ENCODE peak calls at places on chromosomes 11 and 22, in seven cellular contexts. O is WERI-Rb-1, P is GM23338, M is GM23248, R is IMR-90, Y is upper lobe of right lung, G is neuronal stem cell. D is an unnamed sample. For H3K27me3 and H3K36me3, the result is how much of the 10 kb centered on the place peaks cover.

GRCh38 chr11:223026-223789 is 12.9 kb downstream of the SIRT3 start:
- DNase-seq in P (no peak), Y (no peak), G (no peak), O (no peak), R (peak), M (no peak), D (no peak)

GRCh38 chr22:17120281-17120680 is 879 bp downstream of the TMEM121B start:
- DNase-seq in O (no peak), P (peak), G (peak), Y (peak), M (peak), R (peak), D (peak)

GRCh38 chr11:933002-933820 is 7.5 kb downstream of the AP2A2 start:
- DNase-seq in O (no peak), M (peak), R (no peak), G (no peak), P (no peak), Y (no peak), D (peak)

GRCh38 chr11:1705121-1706052 is 8.4 kb downstream of the KRTAP5-6 start:
- DNase-seq in Y (no peak), G (no peak), P (no peak), M (no peak), R (no peak), O (no peak), D (no peak)

GRCh38 chr22:37560682-37561208 is 465 bp downstream of the CDC42EP1 start:
- DNase-seq in G (no peak), Y (peak), O (no peak), M (peak), R (peak), P (peak), D (peak)

GRCh38 chr11:111986589-111986988 is 38.6 kb upstream of the DLAT start:
- DNase-seq in O (no peak), P (no peak), G (no peak), R (no peak), Y (no peak), M (no peak), D (no peak)

GRCh38 chr11:85886089-85887056 is 31.2 kb downstream of the CCDC83 start:
- DNase-seq in Y (no peak), P (no peak), R (peak), M (peak), G (no peak), O (no peak), D (no peak)

GRCh38 chr11:115222218-115222862 is 281.9 kb downstream of the CADM1 start:
- DNase-seq in Y (no peak), R (peak), G (no peak), P (peak), M (peak), O (no peak), D (no peak)

GRCh38 chr11:100855466-100856067 is 168.5 kb downstream of the ARHGAP42 start:
- DNase-seq in P (peak), G (no peak), R (peak), O (no peak), M (peak), Y (no peak), D (no peak)

GRCh38 chr11:67381244-67381972 is 8.0 kb upstream of the CLCF1 start:
- DNase-seq in P (no peak), M (no peak), Y (no peak), O (no peak), G (no peak), R (no peak), D (no peak)

GRCh38 chr11:119377112-119377901 is 4.2 kb downstream of the USP2 start:
- DNase-seq in M (no peak), O (no peak), G (no peak), Y (peak), P (no peak), R (no peak), D (peak)

GRCh38 chr11:31499576-31500178 is 9.7 kb downstream of the IMMP1L start:
- DNase-seq in G (no peak), M (no peak), Y (no peak), R (peak), O (no peak), P (no peak), D (no peak)

GRCh38 chr11:78039919-78040671 is 17.0 kb upstream of the KCTD14 start:
- DNase-seq in G (no peak), M (peak), O (no peak), Y (peak), R (peak), P (no peak), D (no peak)

GRCh38 chr11:102733232-102733875 is 8.6 kb upstream of the MMP8 start:
- DNase-seq in Y (peak), P (peak), R (peak), G (peak), O (peak), M (peak), D (peak)

GRCh38 chr11:116224154-116224888 is 548.5 kb downstream of the BUD13 start:
- DNase-seq in R (peak), G (peak), P (peak), M (peak), O (peak), Y (no peak), D (peak)

GRCh38 chr11:68889948-68890446 is 13.6 kb downstream of the MRPL21 start:
- DNase-seq in G (no peak), Y (no peak), O (peak), P (peak), M (peak), R (peak), D (peak)

GRCh38 chr11:90250970-90251369 is 28.1 kb upstream of the CHORDC1 start:
- DNase-seq in O (no peak), P (no peak), G (no peak), R (no peak), Y (no peak), M (peak), D (no peak)

GRCh38 chr11:90254065-90254464 is 31.2 kb upstream of the CHORDC1 start:
- DNase-seq in Y (no peak), O (no peak), R (no peak), G (no peak), P (no peak), M (no peak), D (no peak)

GRCh38 chr11:90256404-90257157 is 33.7 kb upstream of the CHORDC1 start:
- DNase-seq in O (no peak), R (no peak), G (no peak), P (no peak), Y (no peak), M (no peak), D (no peak)

GRCh38 chr11:90252053-90252452 is 29.2 kb upstream of the CHORDC1 start:
- DNase-seq in O (no peak), R (no peak), G (no peak), P (no peak), Y (no peak), M (no peak), D (no peak)

DNA sequence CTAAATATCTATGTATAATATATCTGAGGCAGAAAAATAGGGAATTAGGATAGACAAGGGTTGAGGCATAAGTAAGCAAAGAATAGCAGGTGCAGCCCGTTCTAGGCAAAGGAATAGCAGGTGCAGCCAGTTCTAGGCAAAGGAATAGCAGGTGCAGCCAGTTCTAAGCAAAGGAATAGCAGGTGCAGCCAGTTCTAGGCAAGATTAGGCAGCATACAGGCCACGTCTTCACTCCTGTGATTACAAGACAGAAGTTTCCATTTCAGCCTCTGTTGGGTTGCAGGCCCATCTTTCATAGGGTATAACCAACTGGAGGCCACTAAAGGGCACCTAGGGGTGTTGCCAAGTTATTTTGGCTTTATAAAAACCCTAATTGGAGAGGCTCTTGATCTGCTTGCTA is 28.8 kb upstream of the CHORDC1 start:
- DNase-seq in R (no peak), Y (no peak), G (no peak), P (no peak), M (no peak), O (no peak), D (no peak)
- H3K4me3 ChIP-seq in R (no peak), Y (no peak), G (no peak), P (no peak), M (no peak), O (no peak), D (no peak)

GRCh38 chr11:64717268-64717578 is 5.8 kb downstream of the NRXN2 start:
- DNase-seq in G (no peak), P (no peak), M (no peak), O (no peak), Y (peak), R (no peak), D (peak)

GRCh38 chr11:64716471-64717267 is 6.3 kb downstream of the NRXN2 start:
- DNase-seq in Y (peak), G (no peak), R (no peak), M (no peak), O (no peak), P (no peak), D (peak)

GRCh38 chr11:64719406-64719805 is 3.6 kb downstream of the NRXN2 start:
- DNase-seq in O (no peak), R (no peak), Y (peak), G (no peak), M (no peak), P (no peak), D (peak)

GRCh38 chr11:64718780-64719124 is 4.2 kb downstream of the NRXN2 start:
- DNase-seq in P (no peak), M (no peak), R (no peak), O (no peak), Y (no peak), G (no peak), D (no peak)

DNA sequence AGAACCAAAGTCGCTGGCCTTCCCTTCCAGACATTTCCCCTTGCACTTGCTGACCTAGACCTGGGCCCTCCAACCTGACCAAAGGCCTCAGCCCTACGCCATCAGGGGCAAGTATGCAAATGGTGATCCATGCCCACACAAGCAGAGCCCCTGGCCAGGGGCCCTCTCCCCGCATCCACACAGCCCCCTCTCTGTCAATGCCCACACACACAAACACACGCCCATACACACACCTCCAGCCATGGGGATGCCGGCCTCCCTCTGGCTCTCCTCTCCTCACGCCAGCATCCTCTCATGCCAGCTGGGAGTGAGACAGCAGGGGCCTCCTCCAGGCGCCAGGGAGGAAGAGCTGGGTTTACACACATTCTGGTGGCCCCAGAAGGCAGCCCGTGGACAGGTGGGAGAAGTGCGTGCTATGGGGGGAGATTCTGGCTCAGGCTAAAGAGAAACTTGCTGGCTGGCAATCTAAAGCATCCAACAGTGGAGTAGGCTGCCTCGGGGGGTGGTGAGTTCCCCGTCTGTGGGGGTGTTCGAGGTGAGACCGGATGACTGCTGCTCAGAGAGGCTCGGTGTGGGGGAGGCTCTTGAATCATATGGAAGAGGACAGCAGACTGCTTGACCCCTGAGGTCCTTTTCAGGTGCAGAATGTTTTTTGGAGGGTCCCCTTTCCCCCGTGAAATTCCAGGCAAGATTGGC is 4.8 kb downstream of the NRXN2 start:
- DNase-seq in P (no peak), M (no peak), R (no peak), Y (peak), O (no peak), G (no peak), D (peak)
- H3K27me3 ChIP-seq in P (under half), M (half or more), R (half or more), Y (half or more), O (under half), G (under half), D (half or more)

DNA sequence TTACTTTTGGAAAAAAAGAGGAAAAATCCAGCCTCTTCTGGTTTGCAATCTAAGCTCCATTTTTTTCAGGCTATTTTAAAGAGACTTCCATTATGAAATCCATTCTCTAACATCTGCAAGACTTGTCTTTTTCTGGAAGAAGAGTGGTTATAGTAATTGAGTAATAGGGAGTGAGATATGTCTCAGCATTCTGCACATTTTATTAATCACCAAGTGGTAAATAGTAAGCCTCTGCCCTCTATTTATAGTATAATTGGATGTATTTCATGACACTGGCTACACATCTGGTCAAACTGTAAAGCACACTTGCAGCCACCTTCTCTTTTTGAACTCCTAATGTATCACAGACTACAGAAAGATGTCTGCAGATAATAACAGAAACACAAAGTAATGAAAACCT is 391.1 kb downstream of the ETS1 start:
- DNase-seq in G (no peak), Y (no peak), M (peak), O (no peak), R (no peak), P (no peak), D (no peak)
- H3K36me3 ChIP-seq in G (under half), Y (under half), M (under half), O (under half), R (under half), P (under half), D (under half)

GRCh38 chr22:50300620-50301257 is 6.7 kb downstream of the PLXNB2 start:
- DNase-seq in M (no peak), R (no peak), Y (no peak), G (no peak), P (no peak), O (no peak), D (no peak)

GRCh38 chr22:50302564-50302963 is 4.9 kb downstream of the PLXNB2 start:
- DNase-seq in G (no peak), M (peak), O (no peak), Y (no peak), R (no peak), P (no peak), D (no peak)

GRCh38 chr22:50301581-50301991 is 5.9 kb downstream of the PLXNB2 start:
- DNase-seq in R (no peak), O (no peak), P (no peak), M (no peak), Y (no peak), G (no peak), D (no peak)

GRCh38 chr22:50303515-50303847 is 4.0 kb downstream of the PLXNB2 start:
- DNase-seq in M (no peak), Y (no peak), O (no peak), G (no peak), R (no peak), P (no peak), D (no peak)

DNA sequence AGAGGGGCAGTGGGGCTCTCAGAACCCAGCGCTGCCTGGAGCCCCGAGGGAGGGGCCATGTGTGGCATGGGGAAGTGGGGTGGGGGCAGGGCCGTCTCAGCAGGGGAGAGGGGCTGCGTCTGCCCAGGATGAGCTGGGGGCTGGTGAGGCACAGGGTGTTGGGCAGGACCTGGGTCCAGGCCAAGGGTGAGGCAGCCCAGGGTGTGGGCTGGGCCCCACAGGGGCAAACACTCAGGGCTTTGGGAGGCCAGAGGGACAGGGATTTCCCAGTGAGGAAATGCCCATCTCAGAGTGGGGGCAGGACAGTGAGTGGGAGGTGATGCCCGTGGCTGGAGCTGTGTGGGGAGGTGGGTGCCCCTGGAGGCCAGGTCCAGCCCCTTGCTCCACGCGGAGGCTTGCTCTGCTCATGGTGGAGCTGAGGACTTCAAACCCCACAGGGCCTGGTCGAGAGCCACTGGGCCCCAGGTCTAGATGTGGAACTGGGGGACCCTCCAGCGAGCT is 5.4 kb downstream of the PLXNB2 start:
- DNase-seq in R (peak), P (no peak), O (no peak), Y (peak), M (peak), G (no peak), D (no peak)
- H3K4me3 ChIP-seq in R (no peak), P (no peak), O (no peak), Y (peak), M (no peak), G (no peak), D (no peak)

D was measured in H7.